ENCODE peak calls at places on chromosomes 11 and 22, in six cellular contexts. X is left cardiac atrium, T is SW 1271, R is iPS-NIHi11, A is T-helper 17 cell, W is fibroblast of mammary gland. D is an unnamed sample.

GRCh38 chr22:17875156-17875555 is 100.9 kb upstream of the BID start:
- DNase-seq in X (no peak), T (no peak), R (no peak), A (no peak), W (no peak), D (no peak)

GRCh38 chr11:126647735-126648134 is 292.2 kb downstream of the ST3GAL4 start:
- DNase-seq in X (no peak), T (peak), R (no peak), A (no peak), W (peak), D (no peak)

GRCh38 chr11:46386674-46387073 is 4.9 kb downstream of the CHRM4 start:
- DNase-seq in X (no peak), T (peak), R (no peak), A (no peak), W (peak), D (no peak)

GRCh38 chr22:35538801-35539321 is 1.8 kb upstream of the RASD2 start:
- DNase-seq in X (no peak), T (no peak), R (peak), A (no peak), W (no peak), D (peak)

GRCh38 chr11:35629914-35630313 is 11.7 kb downstream of the FJX1 start:
- DNase-seq in X (no peak), T (peak), R (no peak), A (no peak), W (peak), D (no peak)

GRCh38 chr11:10719616-10720015 is 26.1 kb upstream of the IRAG1 start:
- DNase-seq in X (no peak), T (no peak), R (no peak), A (no peak), W (no peak), D (no peak)

GRCh38 chr22:44932493-44932892 is 77.3 kb downstream of the PHF21B start:
- DNase-seq in X (no peak), T (no peak), R (no peak), A (no peak), W (no peak), D (no peak)

GRCh38 chr11:88100161-88100560 is 75.1 kb downstream of the RAB38 start:
- DNase-seq in X (no peak), T (no peak), R (no peak), A (no peak), W (no peak), D (no peak)

GRCh38 chr11:12889243-12889642 is 119.9 kb upstream of the RASSF10 start:
- DNase-seq in X (peak), T (no peak), R (no peak), A (no peak), W (peak), D (no peak)

GRCh38 chr22:24157783-24158170 is 23.5 kb upstream of the SUSD2 start:
- DNase-seq in X (no peak), T (no peak), R (no peak), A (no peak), W (peak), D (no peak)

GRCh38 chr11:75014129-75014528 is 25.4 kb downstream of the NEU3 start:
- DNase-seq in X (no peak), T (no peak), R (no peak), A (no peak), W (peak), D (no peak)

GRCh38 chr22:37267128-37267587 is 15.2 kb upstream of the CYTH4 start:
- DNase-seq in X (peak), T (no peak), R (peak), A (peak), W (no peak), D (peak)

GRCh38 chr11:17443423-17443822 is 33.2 kb downstream of the ABCC8 start:
- DNase-seq in X (no peak), T (no peak), R (no peak), A (no peak), W (no peak), D (no peak)

GRCh38 chr11:109668973-109669634 is 247.1 kb downstream of the C11orf87 start:
- DNase-seq in X (no peak), T (no peak), R (no peak), A (no peak), W (peak), D (no peak)

GRCh38 chr11:129846508-129847335 is 31.1 kb downstream of the TMEM45B start:
- DNase-seq in X (no peak), T (no peak), R (no peak), A (no peak), W (peak), D (no peak)

GRCh38 chr22:48748860-48749554 is 1078.7 kb downstream of the BRD1 start:
- DNase-seq in X (no peak), T (no peak), R (no peak), A (no peak), W (no peak), D (no peak)

GRCh38 chr11:1444321-1444720 is 42.3 kb downstream of the MOB2 start:
- DNase-seq in X (no peak), T (no peak), R (no peak), A (no peak), W (no peak), D (no peak)

GRCh38 chr11:69558519-69558941 is 77.1 kb downstream of the LINC01488 start:
- DNase-seq in X (no peak), T (no peak), R (no peak), A (no peak), W (no peak), D (no peak)

GRCh38 chr11:34565417-34566208 is 52.0 kb upstream of the ELF5 start:
- DNase-seq in X (no peak), T (peak), R (peak), A (no peak), W (no peak), D (peak)

GRCh38 chr11:74546752-74547151 is 45.6 kb upstream of the POLD3 start:
- DNase-seq in X (no peak), T (no peak), R (no peak), A (no peak), W (no peak), D (no peak)

GRCh38 chr11:14414470-14415461 is 55.8 kb upstream of the RRAS2 start:
- DNase-seq in X (no peak), T (no peak), R (no peak), A (peak), W (peak), D (peak)

GRCh38 chr11:44950625-44951472 is at the start of gene TP53I11:
- DNase-seq in X (peak), T (peak), R (peak), A (peak), W (peak), D (peak)

GRCh38 chr11:34439521-34440258 is 956 bp downstream of the CAT start:
- DNase-seq in X (no peak), T (no peak), R (no peak), A (no peak), W (no peak), D (no peak)

GRCh38 chr11:29333993-29334780 is 682.6 kb downstream of the KCNA4 start:
- DNase-seq in X (no peak), T (peak), R (peak), A (no peak), W (peak), D (peak)

GRCh38 chr22:45134313-45134712 is 29.4 kb upstream of the NUP50 start:
- DNase-seq in X (no peak), T (no peak), R (no peak), A (no peak), W (no peak), D (no peak)

GRCh38 chr22:32487021-32487420 is 12.4 kb downstream of the FBXO7 start:
- DNase-seq in X (no peak), T (no peak), R (no peak), A (no peak), W (no peak), D (no peak)

GRCh38 chr11:90919332-90919731 is 696.5 kb upstream of the CHORDC1 start:
- DNase-seq in X (no peak), T (no peak), R (no peak), A (no peak), W (no peak), D (no peak)